ENCODE peak calls at places on chromosomes 7 and 10, in nine cellular contexts. One of them, this sample, is unnamed.
A peak's percentile ranks its signal among the peaks of the same experiment; 100 is the strongest.

GRCh38 chr7:108459922-108460551 is 3.8 kb upstream of the NRCAM start:
- DNase-seq in hepatocyte: peak; percentile 64
- DNase-seq in astrocyte of the spinal cord: peak; percentile 35
- DNase-seq in pancreas: no peak
- DNase-seq in HCT116: peak; percentile 4
- DNase-seq in mucosa of descending colon: no peak
- DNase-seq in brain microvascular endothelial cell: peak; percentile 47
- DNase-seq in colonic mucosa: no peak
- DNase-seq in NB4: peak; percentile 55
- DNase-seq in this sample: peak; percentile 67

GRCh38 chr10:6055929-6056328 is 6.2 kb downstream of the IL2RA start:
- DNase-seq in pancreas: no peak
- DNase-seq in mucosa of descending colon: no peak
- DNase-seq in astrocyte of the spinal cord: no peak
- DNase-seq in HCT116: no peak
- DNase-seq in NB4: no peak
- DNase-seq in brain microvascular endothelial cell: no peak
- DNase-seq in hepatocyte: no peak
- DNase-seq in colonic mucosa: no peak
- DNase-seq in this sample: no peak

GRCh38 chr7:29196191-29196590 is 1.6 kb downstream of the CHN2 start:
- DNase-seq in hepatocyte: no peak
- DNase-seq in astrocyte of the spinal cord: no peak
- DNase-seq in HCT116: no peak
- DNase-seq in brain microvascular endothelial cell: no peak
- DNase-seq in mucosa of descending colon: no peak
- DNase-seq in colonic mucosa: no peak
- DNase-seq in pancreas: no peak
- DNase-seq in NB4: no peak
- DNase-seq in this sample: no peak

GRCh38 chr10:8360814-8361509 is 306.5 kb downstream of the GATA3 start:
- DNase-seq in HCT116: no peak
- DNase-seq in mucosa of descending colon: no peak
- DNase-seq in hepatocyte: no peak
- DNase-seq in colonic mucosa: no peak
- DNase-seq in NB4: no peak
- DNase-seq in pancreas: no peak
- DNase-seq in astrocyte of the spinal cord: peak; percentile 27
- DNase-seq in brain microvascular endothelial cell: no peak
- DNase-seq in this sample: no peak

GRCh38 chr7:104126411-104126841 is 81.4 kb downstream of the ORC5 start:
- DNase-seq in hepatocyte: no peak
- DNase-seq in colonic mucosa: no peak
- DNase-seq in brain microvascular endothelial cell: no peak
- DNase-seq in mucosa of descending colon: no peak
- DNase-seq in HCT116: no peak
- DNase-seq in NB4: no peak
- DNase-seq in pancreas: no peak
- DNase-seq in astrocyte of the spinal cord: peak; percentile 35
- DNase-seq in this sample: peak; percentile 43

GRCh38 chr7:117946201-117946633 is 73.0 kb upstream of the CTTNBP2 start:
- DNase-seq in astrocyte of the spinal cord: peak; percentile 61
- DNase-seq in hepatocyte: no peak
- DNase-seq in mucosa of descending colon: no peak
- DNase-seq in brain microvascular endothelial cell: peak; percentile 35
- DNase-seq in pancreas: no peak
- DNase-seq in colonic mucosa: no peak
- DNase-seq in HCT116: no peak
- DNase-seq in NB4: no peak
- DNase-seq in this sample: peak; percentile 49

GRCh38 chr10:112842832-112843360 is 107.2 kb upstream of the TCF7L2 start:
- DNase-seq in colonic mucosa: peak; percentile 29
- DNase-seq in pancreas: no peak
- DNase-seq in astrocyte of the spinal cord: no peak
- DNase-seq in mucosa of descending colon: no peak
- DNase-seq in NB4: peak; percentile 33
- DNase-seq in brain microvascular endothelial cell: peak; percentile 11
- DNase-seq in HCT116: no peak
- DNase-seq in hepatocyte: no peak
- DNase-seq in this sample: peak; percentile 38

GRCh38 chr7:103651978-103652377 is 206.0 kb upstream of the SLC26A5 start:
- DNase-seq in colonic mucosa: no peak
- DNase-seq in mucosa of descending colon: no peak
- DNase-seq in pancreas: no peak
- DNase-seq in brain microvascular endothelial cell: no peak
- DNase-seq in hepatocyte: no peak
- DNase-seq in astrocyte of the spinal cord: no peak
- DNase-seq in NB4: no peak
- DNase-seq in HCT116: no peak
- DNase-seq in this sample: no peak

GRCh38 chr7:13476881-13477444 is 512.5 kb downstream of the ETV1 start:
- DNase-seq in colonic mucosa: no peak
- DNase-seq in hepatocyte: no peak
- DNase-seq in pancreas: no peak
- DNase-seq in astrocyte of the spinal cord: no peak
- DNase-seq in HCT116: no peak
- DNase-seq in NB4: no peak
- DNase-seq in mucosa of descending colon: no peak
- DNase-seq in brain microvascular endothelial cell: no peak
- DNase-seq in this sample: peak; percentile 38

GRCh38 chr10:132306951-132307751 is 599 bp downstream of the STK32C start:
- DNase-seq in mucosa of descending colon: peak; percentile 67
- DNase-seq in hepatocyte: peak; percentile 77
- DNase-seq in NB4: no peak
- DNase-seq in brain microvascular endothelial cell: no peak
- DNase-seq in colonic mucosa: no peak
- DNase-seq in HCT116: no peak
- DNase-seq in pancreas: peak; percentile 92
- DNase-seq in astrocyte of the spinal cord: no peak
- DNase-seq in this sample: no peak

GRCh38 chr7:146655928-146656797 is 539.6 kb downstream of the CNTNAP2 start:
- DNase-seq in hepatocyte: peak; percentile 56
- DNase-seq in HCT116: no peak
- DNase-seq in brain microvascular endothelial cell: no peak
- DNase-seq in mucosa of descending colon: no peak
- DNase-seq in pancreas: no peak
- DNase-seq in colonic mucosa: no peak
- DNase-seq in astrocyte of the spinal cord: no peak
- DNase-seq in NB4: peak; percentile 71
- DNase-seq in this sample: peak; percentile 65

GRCh38 chr7:3650844-3651243 is 349.8 kb downstream of the SDK1 start:
- DNase-seq in NB4: no peak
- DNase-seq in colonic mucosa: no peak
- DNase-seq in pancreas: no peak
- DNase-seq in brain microvascular endothelial cell: no peak
- DNase-seq in astrocyte of the spinal cord: no peak
- DNase-seq in mucosa of descending colon: no peak
- DNase-seq in hepatocyte: no peak
- DNase-seq in HCT116: no peak
- DNase-seq in this sample: peak; percentile 6

GRCh38 chr7:99086944-99087343 is 57.0 kb downstream of the SMURF1 start:
- DNase-seq in HCT116: no peak
- DNase-seq in hepatocyte: no peak
- DNase-seq in brain microvascular endothelial cell: no peak
- DNase-seq in pancreas: no peak
- DNase-seq in mucosa of descending colon: no peak
- DNase-seq in NB4: no peak
- DNase-seq in colonic mucosa: no peak
- DNase-seq in astrocyte of the spinal cord: no peak
- DNase-seq in this sample: no peak

GRCh38 chr7:99094369-99094768 is 49.5 kb downstream of the SMURF1 start:
- DNase-seq in pancreas: no peak
- DNase-seq in NB4: no peak
- DNase-seq in astrocyte of the spinal cord: no peak
- DNase-seq in HCT116: no peak
- DNase-seq in colonic mucosa: no peak
- DNase-seq in hepatocyte: no peak
- DNase-seq in brain microvascular endothelial cell: no peak
- DNase-seq in mucosa of descending colon: no peak
- DNase-seq in this sample: no peak

GRCh38 chr7:99092064-99092720 is 51.7 kb downstream of the SMURF1 start:
- DNase-seq in mucosa of descending colon: no peak
- DNase-seq in pancreas: no peak
- DNase-seq in astrocyte of the spinal cord: peak; percentile 32
- DNase-seq in brain microvascular endothelial cell: no peak
- DNase-seq in NB4: no peak
- DNase-seq in colonic mucosa: no peak
- DNase-seq in hepatocyte: no peak
- DNase-seq in HCT116: no peak
- DNase-seq in this sample: no peak

GRCh38 chr7:99089914-99090629 is 53.8 kb downstream of the SMURF1 start:
- DNase-seq in hepatocyte: no peak
- DNase-seq in pancreas: no peak
- DNase-seq in colonic mucosa: no peak
- DNase-seq in astrocyte of the spinal cord: no peak
- DNase-seq in HCT116: no peak
- DNase-seq in NB4: no peak
- DNase-seq in mucosa of descending colon: no peak
- DNase-seq in brain microvascular endothelial cell: no peak
- DNase-seq in this sample: no peak

GRCh38 chr7:99090811-99091582 is 52.9 kb downstream of the SMURF1 start:
- DNase-seq in brain microvascular endothelial cell: no peak
- DNase-seq in mucosa of descending colon: no peak
- DNase-seq in pancreas: no peak
- DNase-seq in hepatocyte: no peak
- DNase-seq in NB4: no peak
- DNase-seq in astrocyte of the spinal cord: peak; percentile 44
- DNase-seq in HCT116: no peak
- DNase-seq in colonic mucosa: no peak
- DNase-seq in this sample: peak; percentile 51
- TF ChIP-seq CTCF in brain microvascular endothelial cell: no peak
- TF ChIP-seq CTCF in mucosa of descending colon: no peak
- TF ChIP-seq CTCF in pancreas: no peak
- TF ChIP-seq CTCF in hepatocyte: no peak
- TF ChIP-seq CTCF in NB4: no peak
- TF ChIP-seq CTCF in astrocyte of the spinal cord: no peak
- TF ChIP-seq CTCF in HCT116: no peak
- TF ChIP-seq CTCF in colonic mucosa: no peak
- TF ChIP-seq CTCF in this sample: no peak

GRCh38 chr7:98086231-98086855 is 20.3 kb upstream of the LMTK2 start:
- DNase-seq in hepatocyte: peak; percentile 13
- DNase-seq in mucosa of descending colon: peak; percentile 92
- DNase-seq in NB4: peak; percentile 39
- DNase-seq in HCT116: no peak
- DNase-seq in brain microvascular endothelial cell: no peak
- DNase-seq in astrocyte of the spinal cord: no peak
- DNase-seq in pancreas: peak; percentile 70
- DNase-seq in colonic mucosa: peak; percentile 93
- DNase-seq in this sample: no peak

GRCh38 chr7:98081351-98081750 is 25.3 kb upstream of the LMTK2 start:
- DNase-seq in mucosa of descending colon: no peak
- DNase-seq in pancreas: no peak
- DNase-seq in astrocyte of the spinal cord: no peak
- DNase-seq in hepatocyte: no peak
- DNase-seq in brain microvascular endothelial cell: no peak
- DNase-seq in colonic mucosa: no peak
- DNase-seq in HCT116: no peak
- DNase-seq in NB4: no peak
- DNase-seq in this sample: no peak

GRCh38 chr7:98079891-98080653 is 26.6 kb upstream of the LMTK2 start:
- DNase-seq in colonic mucosa: no peak
- DNase-seq in HCT116: no peak
- DNase-seq in brain microvascular endothelial cell: no peak
- DNase-seq in astrocyte of the spinal cord: no peak
- DNase-seq in pancreas: no peak
- DNase-seq in NB4: peak; percentile 23
- DNase-seq in hepatocyte: no peak
- DNase-seq in mucosa of descending colon: no peak
- DNase-seq in this sample: no peak

GRCh38 chr7:98085674-98086073 is 21.0 kb upstream of the LMTK2 start:
- DNase-seq in hepatocyte: no peak
- DNase-seq in astrocyte of the spinal cord: no peak
- DNase-seq in NB4: no peak
- DNase-seq in HCT116: no peak
- DNase-seq in pancreas: no peak
- DNase-seq in mucosa of descending colon: peak; percentile 52
- DNase-seq in colonic mucosa: peak; percentile 52
- DNase-seq in brain microvascular endothelial cell: no peak
- DNase-seq in this sample: no peak

GRCh38 chr7:98084631-98085030 is 22.0 kb upstream of the LMTK2 start:
- DNase-seq in HCT116: no peak
- DNase-seq in mucosa of descending colon: no peak
- DNase-seq in NB4: no peak
- DNase-seq in pancreas: no peak
- DNase-seq in colonic mucosa: no peak
- DNase-seq in brain microvascular endothelial cell: no peak
- DNase-seq in astrocyte of the spinal cord: no peak
- DNase-seq in hepatocyte: no peak
- DNase-seq in this sample: no peak
- H3K4me3 ChIP-seq in HCT116: no peak overlapping the region
- H3K4me3 ChIP-seq in mucosa of descending colon: no peak overlapping the region
- H3K4me3 ChIP-seq in NB4: no peak overlapping the region
- H3K4me3 ChIP-seq in pancreas: no peak overlapping the region
- H3K4me3 ChIP-seq in colonic mucosa: no peak overlapping the region
- H3K4me3 ChIP-seq in brain microvascular endothelial cell: no peak overlapping the region
- H3K4me3 ChIP-seq in astrocyte of the spinal cord: no peak overlapping the region
- H3K4me3 ChIP-seq in hepatocyte: no peak overlapping the region
- H3K4me3 ChIP-seq in this sample: no peak overlapping the region

GRCh38 chr10:59970396-59971368 is 64.3 kb upstream of the CCDC6 start:
- DNase-seq in NB4: peak; percentile 13
- DNase-seq in astrocyte of the spinal cord: no peak
- DNase-seq in HCT116: no peak
- DNase-seq in pancreas: no peak
- DNase-seq in hepatocyte: no peak
- DNase-seq in mucosa of descending colon: no peak
- DNase-seq in colonic mucosa: no peak
- DNase-seq in brain microvascular endothelial cell: no peak
- DNase-seq in this sample: no peak
- TF ChIP-seq CTCF in NB4: no peak
- TF ChIP-seq CTCF in astrocyte of the spinal cord: no peak
- TF ChIP-seq CTCF in HCT116: no peak
- TF ChIP-seq CTCF in pancreas: no peak
- TF ChIP-seq CTCF in hepatocyte: no peak
- TF ChIP-seq CTCF in mucosa of descending colon: no peak
- TF ChIP-seq CTCF in colonic mucosa: no peak
- TF ChIP-seq CTCF in brain microvascular endothelial cell: no peak
- TF ChIP-seq CTCF in this sample: no peak

DNA sequence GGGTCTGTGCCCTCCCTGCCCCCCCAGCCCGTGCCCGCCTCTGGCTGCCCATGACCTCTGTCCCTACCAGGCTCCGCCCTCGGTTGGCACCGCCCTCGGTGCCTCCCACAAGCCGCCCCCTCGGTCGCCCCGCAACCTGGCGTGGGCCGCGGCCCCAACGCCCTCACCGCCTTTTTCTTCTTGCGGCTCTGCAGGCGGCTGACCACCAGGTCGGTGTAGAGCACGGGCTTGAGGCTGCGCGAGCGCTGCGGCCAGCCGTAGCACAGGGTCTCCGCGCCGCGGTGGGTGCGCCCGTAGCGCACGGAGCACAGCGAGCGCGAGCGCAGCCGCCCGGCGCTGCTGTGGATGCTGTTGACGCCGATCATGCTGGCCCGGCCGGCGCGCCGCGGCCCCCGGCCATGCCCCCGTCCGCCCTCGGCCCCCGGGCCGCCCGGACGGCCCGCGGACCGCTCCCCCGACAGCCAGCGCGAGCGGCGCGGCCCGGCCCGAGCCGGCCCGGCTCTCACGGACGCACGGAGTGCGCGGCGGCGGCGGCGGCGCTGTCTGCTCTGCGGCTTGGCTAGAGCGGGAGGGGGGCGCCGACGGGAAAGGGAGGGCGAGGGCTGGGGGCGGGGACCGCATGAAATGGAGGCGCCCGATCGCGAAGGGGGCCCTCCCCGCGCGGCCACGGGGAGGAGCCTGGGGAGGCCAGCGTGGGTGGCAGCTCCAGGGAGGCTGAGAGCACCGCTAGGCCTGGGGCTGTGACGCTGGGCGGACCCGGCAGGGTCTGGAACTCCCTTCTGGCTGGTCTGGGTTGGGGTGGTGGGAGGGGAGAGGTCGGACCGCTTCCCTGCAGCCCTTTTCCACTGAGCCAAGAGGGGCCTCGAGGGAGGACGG is 9.6 kb downstream of the PSD start:
- DNase-seq in brain microvascular endothelial cell: peak; percentile 17
- DNase-seq in astrocyte of the spinal cord: no peak
- DNase-seq in pancreas: peak; percentile 69
- DNase-seq in colonic mucosa: no peak
- DNase-seq in HCT116: no peak
- DNase-seq in hepatocyte: peak; percentile 84
- DNase-seq in mucosa of descending colon: peak; percentile 59
- DNase-seq in NB4: no peak
- DNase-seq in this sample: peak; percentile 44
- H3K4me3 ChIP-seq in brain microvascular endothelial cell: peak overlapping the region; percentile 44
- H3K4me3 ChIP-seq in astrocyte of the spinal cord: no peak overlapping the region
- H3K4me3 ChIP-seq in pancreas: peak overlapping the region; percentile 20
- H3K4me3 ChIP-seq in colonic mucosa: peak overlapping the region; percentile 21
- H3K4me3 ChIP-seq in HCT116: peak overlapping the region; percentile 74
- H3K4me3 ChIP-seq in hepatocyte: peak overlapping the region; percentile 49
- H3K4me3 ChIP-seq in mucosa of descending colon: no peak overlapping the region
- H3K4me3 ChIP-seq in NB4: no peak overlapping the region
- H3K4me3 ChIP-seq in this sample: peak overlapping the region; percentile 54